ENCODE peak calls at places on chromosome 1, in six cellular contexts. One of them, this sample, is unnamed.

GRCh38 chr1:30190481-30191153 is 532.8 kb downstream of the MATN1 start:
- DNase-seq in endodermal cell: no peak
- DNase-seq in IMR-90: no peak
- DNase-seq in NCI-H1092 treated with DMSO at 0.1 percent for 48 hours: peak
- DNase-seq in activated CD8-positive, alpha-beta memory T cell treated with anti-CD3 and anti-CD28 coated beads for 24 hours: peak
- DNase-seq in NAMALWA: no peak
- DNase-seq in this sample: peak

GRCh38 chr1:189141056-189141455 is 1336.6 kb downstream of the BRINP3 start:
- DNase-seq in endodermal cell: no peak
- DNase-seq in IMR-90: no peak
- DNase-seq in NCI-H1092 treated with DMSO at 0.1 percent for 48 hours: no peak
- DNase-seq in activated CD8-positive, alpha-beta memory T cell treated with anti-CD3 and anti-CD28 coated beads for 24 hours: no peak
- DNase-seq in NAMALWA: no peak
- DNase-seq in this sample: no peak

GRCh38 chr1:211133393-211133840 is 531 bp downstream of the KCNH1 start:
- DNase-seq in endodermal cell: peak
- DNase-seq in IMR-90: no peak
- DNase-seq in NCI-H1092 treated with DMSO at 0.1 percent for 48 hours: peak
- DNase-seq in activated CD8-positive, alpha-beta memory T cell treated with anti-CD3 and anti-CD28 coated beads for 24 hours: no peak
- DNase-seq in NAMALWA: no peak
- DNase-seq in this sample: no peak

GRCh38 chr1:1240822-1241587 is 5.5 kb downstream of the C1QTNF12 start:
- DNase-seq in endodermal cell: no peak
- DNase-seq in IMR-90: no peak
- DNase-seq in NCI-H1092 treated with DMSO at 0.1 percent for 48 hours: no peak
- DNase-seq in activated CD8-positive, alpha-beta memory T cell treated with anti-CD3 and anti-CD28 coated beads for 24 hours: no peak
- DNase-seq in NAMALWA: no peak
- DNase-seq in this sample: no peak

GRCh38 chr1:119702384-119702783 is 9.3 kb upstream of the PHGDH start:
- DNase-seq in endodermal cell: no peak
- DNase-seq in IMR-90: peak
- DNase-seq in NCI-H1092 treated with DMSO at 0.1 percent for 48 hours: no peak
- DNase-seq in activated CD8-positive, alpha-beta memory T cell treated with anti-CD3 and anti-CD28 coated beads for 24 hours: no peak
- DNase-seq in NAMALWA: no peak
- DNase-seq in this sample: no peak

GRCh38 chr1:201267481-201268229 is 15.7 kb upstream of the PKP1 start:
- DNase-seq in endodermal cell: peak
- DNase-seq in IMR-90: peak
- DNase-seq in NCI-H1092 treated with DMSO at 0.1 percent for 48 hours: no peak
- DNase-seq in activated CD8-positive, alpha-beta memory T cell treated with anti-CD3 and anti-CD28 coated beads for 24 hours: peak
- DNase-seq in NAMALWA: no peak
- DNase-seq in this sample: peak

GRCh38 chr1:30446100-30446499 is 277.3 kb downstream of the MATN1 start:
- DNase-seq in endodermal cell: peak
- DNase-seq in IMR-90: no peak
- DNase-seq in NCI-H1092 treated with DMSO at 0.1 percent for 48 hours: no peak
- DNase-seq in activated CD8-positive, alpha-beta memory T cell treated with anti-CD3 and anti-CD28 coated beads for 24 hours: peak
- DNase-seq in NAMALWA: no peak
- DNase-seq in this sample: peak

GRCh38 chr1:50419907-50420248 is 3.4 kb downstream of the DMRTA2 start:
- DNase-seq in endodermal cell: no peak
- DNase-seq in IMR-90: no peak
- DNase-seq in NCI-H1092 treated with DMSO at 0.1 percent for 48 hours: no peak
- DNase-seq in activated CD8-positive, alpha-beta memory T cell treated with anti-CD3 and anti-CD28 coated beads for 24 hours: no peak
- DNase-seq in NAMALWA: no peak
- DNase-seq in this sample: no peak

GRCh38 chr1:170959385-170959784 is 24.1 kb downstream of the MROH9 start:
- DNase-seq in endodermal cell: no peak
- DNase-seq in IMR-90: peak
- DNase-seq in NCI-H1092 treated with DMSO at 0.1 percent for 48 hours: no peak
- DNase-seq in activated CD8-positive, alpha-beta memory T cell treated with anti-CD3 and anti-CD28 coated beads for 24 hours: no peak
- DNase-seq in NAMALWA: no peak
- DNase-seq in this sample: no peak

This sample was measured in type B pancreatic cell.